ENCODE peak calls at places on chromosomes 11 and 22, in eight cellular contexts. One of them, this sample, is unnamed.

GRCh38 chr11:69893631-69894030 is 74.4 kb upstream of the FGF3 start:
- DNase-seq in left ventricle myocardium inferior: no peak
- DNase-seq in WTC11: peak; percentile 5
- DNase-seq in fibroblast of lung: no peak
- DNase-seq in HFFc6: no peak
- DNase-seq in upper lobe of right lung: peak; percentile 21
- DNase-seq in RWPE1: no peak
- DNase-seq in dorsolateral prefrontal cortex: no peak
- DNase-seq in this sample: no peak

GRCh38 chr22:38083931-38084631 is at the start of gene SLC16A8:
- DNase-seq in dorsolateral prefrontal cortex: no peak
- DNase-seq in HFFc6: no peak
- DNase-seq in fibroblast of lung: no peak
- DNase-seq in WTC11: no peak
- DNase-seq in left ventricle myocardium inferior: no peak
- DNase-seq in upper lobe of right lung: no peak
- DNase-seq in RWPE1: no peak
- DNase-seq in this sample: no peak

GRCh38 chr22:35437038-35437437 is 37.1 kb downstream of the MCM5 start:
- DNase-seq in upper lobe of right lung: no peak
- DNase-seq in HFFc6: no peak
- DNase-seq in left ventricle myocardium inferior: no peak
- DNase-seq in RWPE1: peak; percentile 65
- DNase-seq in dorsolateral prefrontal cortex: no peak
- DNase-seq in fibroblast of lung: no peak
- DNase-seq in WTC11: no peak
- DNase-seq in this sample: no peak

GRCh38 chr22:30233582-30233981 is 13.0 kb downstream of the LIF start:
- DNase-seq in WTC11: no peak
- DNase-seq in HFFc6: no peak
- DNase-seq in upper lobe of right lung: no peak
- DNase-seq in fibroblast of lung: no peak
- DNase-seq in dorsolateral prefrontal cortex: no peak
- DNase-seq in RWPE1: no peak
- DNase-seq in left ventricle myocardium inferior: no peak
- DNase-seq in this sample: no peak

GRCh38 chr11:46378296-46378695 is 3.2 kb upstream of the MDK start:
- DNase-seq in WTC11: no peak
- DNase-seq in left ventricle myocardium inferior: no peak
- DNase-seq in HFFc6: no peak
- DNase-seq in upper lobe of right lung: no peak
- DNase-seq in fibroblast of lung: no peak
- DNase-seq in RWPE1: no peak
- DNase-seq in dorsolateral prefrontal cortex: no peak
- DNase-seq in this sample: no peak

GRCh38 chr11:75429902-75430691 is 2.9 kb downstream of the KLHL35 start:
- DNase-seq in RWPE1: peak; percentile 49
- DNase-seq in left ventricle myocardium inferior: peak; percentile 60
- DNase-seq in HFFc6: no peak
- DNase-seq in dorsolateral prefrontal cortex: no peak
- DNase-seq in upper lobe of right lung: peak; percentile 90
- DNase-seq in fibroblast of lung: peak; percentile 65
- DNase-seq in WTC11: peak; percentile 62
- DNase-seq in this sample: peak; percentile 48

GRCh38 chr11:116696381-116696941 is 76.3 kb downstream of the BUD13 start:
- DNase-seq in fibroblast of lung: no peak
- DNase-seq in RWPE1: no peak
- DNase-seq in upper lobe of right lung: no peak
- DNase-seq in left ventricle myocardium inferior: no peak
- DNase-seq in WTC11: peak; percentile 32
- DNase-seq in dorsolateral prefrontal cortex: no peak
- DNase-seq in HFFc6: peak; percentile 20
- DNase-seq in this sample: no peak

GRCh38 chr11:106309070-106309684 is 231.7 kb downstream of the AASDHPPT start:
- DNase-seq in left ventricle myocardium inferior: no peak
- DNase-seq in upper lobe of right lung: no peak
- DNase-seq in dorsolateral prefrontal cortex: no peak
- DNase-seq in RWPE1: no peak
- DNase-seq in HFFc6: no peak
- DNase-seq in fibroblast of lung: no peak
- DNase-seq in WTC11: no peak
- DNase-seq in this sample: no peak

GRCh38 chr11:66172146-66172545 is 96.3 kb upstream of the RAB1B start:
- DNase-seq in HFFc6: peak; percentile 27
- DNase-seq in upper lobe of right lung: no peak
- DNase-seq in dorsolateral prefrontal cortex: no peak
- DNase-seq in WTC11: no peak
- DNase-seq in left ventricle myocardium inferior: no peak
- DNase-seq in fibroblast of lung: peak; percentile 29
- DNase-seq in RWPE1: peak; percentile 23
- DNase-seq in this sample: no peak

GRCh38 chr22:42273855-42274451 is 3.5 kb upstream of the TCF20 start:
- DNase-seq in fibroblast of lung: no peak
- DNase-seq in WTC11: peak; percentile 38
- DNase-seq in HFFc6: no peak
- DNase-seq in dorsolateral prefrontal cortex: no peak
- DNase-seq in upper lobe of right lung: no peak
- DNase-seq in left ventricle myocardium inferior: no peak
- DNase-seq in RWPE1: no peak
- DNase-seq in this sample: no peak

GRCh38 chr11:58058276-58059010 is 27.7 kb downstream of the OR6Q1 start:
- DNase-seq in HFFc6: no peak
- DNase-seq in upper lobe of right lung: peak; percentile 74
- DNase-seq in fibroblast of lung: no peak
- DNase-seq in RWPE1: no peak
- DNase-seq in left ventricle myocardium inferior: no peak
- DNase-seq in dorsolateral prefrontal cortex: no peak
- DNase-seq in WTC11: no peak
- DNase-seq in this sample: no peak

GRCh38 chr11:1180947-1181391 is 23.2 kb downstream of the MUC5AC start:
- DNase-seq in fibroblast of lung: no peak
- DNase-seq in upper lobe of right lung: no peak
- DNase-seq in HFFc6: no peak
- DNase-seq in left ventricle myocardium inferior: no peak
- DNase-seq in RWPE1: no peak
- DNase-seq in WTC11: no peak
- DNase-seq in dorsolateral prefrontal cortex: no peak
- DNase-seq in this sample: no peak

GRCh38 chr11:123702137-123702536 is 39.3 kb downstream of the ZNF202 start:
- DNase-seq in dorsolateral prefrontal cortex: no peak
- DNase-seq in fibroblast of lung: no peak
- DNase-seq in HFFc6: no peak
- DNase-seq in upper lobe of right lung: no peak
- DNase-seq in left ventricle myocardium inferior: no peak
- DNase-seq in RWPE1: no peak
- DNase-seq in WTC11: no peak
- DNase-seq in this sample: no peak

GRCh38 chr11:46389450-46390330 is 1.9 kb downstream of the CHRM4 start:
- DNase-seq in HFFc6: peak; percentile 51
- DNase-seq in fibroblast of lung: peak; percentile 52
- DNase-seq in dorsolateral prefrontal cortex: peak; percentile 64
- DNase-seq in WTC11: peak; percentile 92
- DNase-seq in left ventricle myocardium inferior: peak; percentile 67
- DNase-seq in RWPE1: peak; percentile 81
- DNase-seq in upper lobe of right lung: peak; percentile 87
- DNase-seq in this sample: peak; percentile 82

GRCh38 chr22:38549106-38549884 is 20.7 kb downstream of the DMC1 start:
- DNase-seq in left ventricle myocardium inferior: no peak
- DNase-seq in upper lobe of right lung: no peak
- DNase-seq in RWPE1: peak; percentile 13
- DNase-seq in dorsolateral prefrontal cortex: no peak
- DNase-seq in HFFc6: no peak
- DNase-seq in WTC11: no peak
- DNase-seq in fibroblast of lung: no peak
- DNase-seq in this sample: no peak

GRCh38 chr11:94926271-94926625 is 47.1 kb downstream of the CWC15 start:
- DNase-seq in left ventricle myocardium inferior: no peak
- DNase-seq in RWPE1: no peak
- DNase-seq in upper lobe of right lung: no peak
- DNase-seq in HFFc6: peak; percentile 27
- DNase-seq in dorsolateral prefrontal cortex: no peak
- DNase-seq in WTC11: no peak
- DNase-seq in fibroblast of lung: no peak
- DNase-seq in this sample: no peak

GRCh38 chr11:124499711-124500110 is 43.7 kb downstream of the OR8B12 start:
- DNase-seq in dorsolateral prefrontal cortex: no peak
- DNase-seq in RWPE1: no peak
- DNase-seq in fibroblast of lung: no peak
- DNase-seq in upper lobe of right lung: no peak
- DNase-seq in WTC11: no peak
- DNase-seq in left ventricle myocardium inferior: no peak
- DNase-seq in HFFc6: no peak
- DNase-seq in this sample: no peak

GRCh38 chr11:31499576-31500178 is 9.7 kb downstream of the IMMP1L start:
- DNase-seq in dorsolateral prefrontal cortex: no peak
- DNase-seq in WTC11: no peak
- DNase-seq in left ventricle myocardium inferior: no peak
- DNase-seq in fibroblast of lung: peak; percentile 75
- DNase-seq in HFFc6: no peak
- DNase-seq in upper lobe of right lung: no peak
- DNase-seq in RWPE1: no peak
- DNase-seq in this sample: no peak

GRCh38 chr22:46065733-46066454 is 84.4 kb upstream of the PPARA start:
- DNase-seq in left ventricle myocardium inferior: no peak
- DNase-seq in fibroblast of lung: no peak
- DNase-seq in RWPE1: no peak
- DNase-seq in HFFc6: no peak
- DNase-seq in dorsolateral prefrontal cortex: no peak
- DNase-seq in WTC11: no peak
- DNase-seq in upper lobe of right lung: no peak
- DNase-seq in this sample: no peak

GRCh38 chr11:128549256-128549944 is 38.0 kb downstream of the ETS1 start:
- DNase-seq in WTC11: peak; percentile 22
- DNase-seq in RWPE1: no peak
- DNase-seq in left ventricle myocardium inferior: peak; percentile 82
- DNase-seq in upper lobe of right lung: no peak
- DNase-seq in dorsolateral prefrontal cortex: no peak
- DNase-seq in fibroblast of lung: peak; percentile 81
- DNase-seq in HFFc6: no peak
- DNase-seq in this sample: no peak

GRCh38 chr11:2793781-2794418 is 91.7 kb downstream of the CDKN1C start:
- DNase-seq in RWPE1: no peak
- DNase-seq in dorsolateral prefrontal cortex: no peak
- DNase-seq in fibroblast of lung: no peak
- DNase-seq in left ventricle myocardium inferior: peak; percentile 3
- DNase-seq in WTC11: peak; percentile 5
- DNase-seq in upper lobe of right lung: peak; percentile 59
- DNase-seq in HFFc6: no peak
- DNase-seq in this sample: no peak

GRCh38 chr11:80096736-80097135 is 655.9 kb upstream of the TENM4 start:
- DNase-seq in left ventricle myocardium inferior: no peak
- DNase-seq in upper lobe of right lung: no peak
- DNase-seq in fibroblast of lung: peak; percentile 62
- DNase-seq in RWPE1: peak; percentile 40
- DNase-seq in dorsolateral prefrontal cortex: no peak
- DNase-seq in HFFc6: peak; percentile 88
- DNase-seq in WTC11: no peak
- DNase-seq in this sample: no peak

GRCh38 chr11:96044747-96045146 is 120.8 kb upstream of the MTMR2 start:
- DNase-seq in RWPE1: no peak
- DNase-seq in dorsolateral prefrontal cortex: no peak
- DNase-seq in fibroblast of lung: no peak
- DNase-seq in left ventricle myocardium inferior: no peak
- DNase-seq in HFFc6: no peak
- DNase-seq in WTC11: no peak
- DNase-seq in upper lobe of right lung: no peak
- DNase-seq in this sample: no peak
- TF ChIP-seq CTCF in RWPE1: no peak
- TF ChIP-seq CTCF in dorsolateral prefrontal cortex: no peak
- TF ChIP-seq CTCF in fibroblast of lung: no peak
- TF ChIP-seq CTCF in left ventricle myocardium inferior: no peak
- TF ChIP-seq CTCF in HFFc6: no peak
- TF ChIP-seq CTCF in WTC11: no peak
- TF ChIP-seq CTCF in upper lobe of right lung: no peak
- TF ChIP-seq CTCF in this sample: no peak

DNA sequence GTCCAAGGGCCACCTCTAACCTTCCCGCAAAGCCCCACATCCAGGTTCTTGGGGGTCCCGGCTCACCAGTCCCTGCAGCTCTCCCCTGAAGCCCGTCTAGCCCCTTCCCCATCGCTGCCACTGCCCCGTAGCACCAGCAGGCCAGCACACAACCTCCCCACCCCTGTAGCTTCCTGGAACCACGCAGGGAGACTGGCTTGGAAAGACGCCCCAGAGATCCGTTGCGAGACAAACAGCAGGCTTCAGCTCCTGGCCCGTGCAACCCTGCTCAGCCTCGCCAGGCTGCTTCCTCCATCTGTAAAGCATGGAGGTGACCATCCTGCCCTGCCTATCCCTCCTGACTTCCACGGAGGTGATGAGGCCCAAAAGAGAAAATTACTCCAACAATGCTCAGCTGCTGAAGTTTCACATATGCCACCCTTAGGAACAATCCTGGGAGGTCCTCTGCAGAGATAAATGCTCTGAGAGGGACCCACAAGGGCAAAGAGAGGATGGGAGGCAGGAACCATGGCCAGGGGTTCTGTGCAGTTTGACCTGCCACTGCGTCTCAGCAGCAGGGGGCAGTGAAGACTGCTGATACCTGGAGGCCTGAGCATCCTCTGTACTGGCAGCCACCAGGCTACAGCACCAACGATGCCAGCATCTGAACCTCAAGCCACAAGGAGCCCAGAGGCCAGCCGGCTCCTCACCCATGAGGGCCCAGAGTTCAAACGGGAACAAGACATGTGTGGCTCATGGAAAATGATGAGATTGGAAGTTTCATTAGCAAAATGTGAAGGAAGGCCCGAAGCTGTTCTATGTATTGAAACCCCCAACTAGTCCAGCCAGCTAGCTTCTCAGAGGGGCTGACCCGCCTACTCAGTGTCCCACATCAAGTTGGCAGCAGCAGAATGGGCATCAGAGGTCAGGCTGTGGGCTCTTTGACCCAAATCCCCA is 16.1 kb downstream of the DGCR2 start:
- DNase-seq in left ventricle myocardium inferior: no peak
- DNase-seq in WTC11: peak; percentile 45
- DNase-seq in upper lobe of right lung: peak; percentile 63
- DNase-seq in fibroblast of lung: no peak
- DNase-seq in RWPE1: no peak
- DNase-seq in HFFc6: no peak
- DNase-seq in dorsolateral prefrontal cortex: no peak
- DNase-seq in this sample: no peak
- TF ChIP-seq CTCF in left ventricle myocardium inferior: peak; percentile 32
- TF ChIP-seq CTCF in WTC11: no peak
- TF ChIP-seq CTCF in upper lobe of right lung: peak; percentile 17
- TF ChIP-seq CTCF in fibroblast of lung: no peak
- TF ChIP-seq CTCF in RWPE1: no peak
- TF ChIP-seq CTCF in HFFc6: peak; percentile 47
- TF ChIP-seq CTCF in dorsolateral prefrontal cortex: no peak
- TF ChIP-seq CTCF in this sample: peak; percentile 32

GRCh38 chr11:64767344-64768299 is 7.8 kb upstream of the PYGM start:
- DNase-seq in HFFc6: peak; percentile 39
- DNase-seq in fibroblast of lung: peak; percentile 54
- DNase-seq in dorsolateral prefrontal cortex: peak; percentile 57
- DNase-seq in upper lobe of right lung: peak; percentile 72
- DNase-seq in WTC11: peak; percentile 88
- DNase-seq in left ventricle myocardium inferior: peak; percentile 63
- DNase-seq in RWPE1: no peak
- DNase-seq in this sample: peak; percentile 86
- TF ChIP-seq CTCF in HFFc6: peak; percentile 95
- TF ChIP-seq CTCF in fibroblast of lung: peak; percentile 66
- TF ChIP-seq CTCF in dorsolateral prefrontal cortex: peak; percentile 69
- TF ChIP-seq CTCF in upper lobe of right lung: peak; percentile 70
- TF ChIP-seq CTCF in WTC11: peak; percentile 89
- TF ChIP-seq CTCF in left ventricle myocardium inferior: peak; percentile 79
- TF ChIP-seq CTCF in RWPE1: peak; percentile 80
- TF ChIP-seq CTCF in this sample: peak; percentile 81

GRCh38 chr22:39654959-39655579 is 84.5 kb downstream of the CACNA1I start:
- DNase-seq in WTC11: peak; percentile 53
- DNase-seq in HFFc6: no peak
- DNase-seq in dorsolateral prefrontal cortex: no peak
- DNase-seq in upper lobe of right lung: no peak
- DNase-seq in left ventricle myocardium inferior: no peak
- DNase-seq in RWPE1: no peak
- DNase-seq in fibroblast of lung: no peak
- DNase-seq in this sample: no peak
- TF ChIP-seq CTCF in WTC11: no peak
- TF ChIP-seq CTCF in HFFc6: peak; percentile 46
- TF ChIP-seq CTCF in dorsolateral prefrontal cortex: no peak
- TF ChIP-seq CTCF in upper lobe of right lung: no peak
- TF ChIP-seq CTCF in left ventricle myocardium inferior: no peak
- TF ChIP-seq CTCF in RWPE1: no peak
- TF ChIP-seq CTCF in fibroblast of lung: no peak
- TF ChIP-seq CTCF in this sample: peak; percentile 19